ENCODE peak calls at places on chromosomes 12 and 14, in ten cellular contexts. A is testis, H is ovary, F is uterus, G is tibial artery, Y is gastrocnemius medialis, O is ascending aorta, X is brain microvascular endothelial cell, M is right atrium auricular region, E is body of pancreas. B is an unnamed sample. For H3K27me3, the result is how much of the 10 kb centered on the place peaks cover.

GRCh38 chr12:70236990-70237389 is 6.2 kb upstream of the CNOT2 start:
- DNase-seq in A (no peak), H (no peak), F (no peak), G (no peak), Y (no peak), O (no peak), X (no peak), M (no peak), E (no peak), B (no peak)

GRCh38 chr12:73235387-73235786 is 963.2 kb downstream of the TRHDE start:
- DNase-seq in A (no peak), H (no peak), F (no peak), G (no peak), Y (no peak), O (no peak), X (no peak), M (no peak), E (no peak), B (no peak)

GRCh38 chr12:57063991-57064725 is 14.2 kb upstream of the MYO1A start:
- DNase-seq in A (no peak), H (no peak), F (no peak), G (no peak), Y (no peak), O (no peak), X (no peak), M (no peak), E (no peak), B (peak)

GRCh38 chr14:58414845-58415244 is 12.5 kb downstream of the TIMM9 start:
- DNase-seq in A (no peak), H (no peak), F (no peak), G (no peak), Y (no peak), O (no peak), X (no peak), M (no peak), E (no peak), B (no peak)

GRCh38 chr12:24596768-24597388 is 352.0 kb downstream of the BCAT1 start:
- DNase-seq in A (no peak), H (no peak), F (no peak), G (no peak), Y (no peak), O (no peak), X (no peak), M (no peak), E (no peak), B (no peak)

GRCh38 chr14:68088463-68088862 is 268.9 kb downstream of the RAD51B start:
- DNase-seq in A (no peak), H (peak), F (peak), G (no peak), Y (no peak), O (no peak), X (no peak), M (no peak), E (no peak), B (no peak)

GRCh38 chr14:30191639-30192279 is 264.1 kb upstream of the PRKD1 start:
- DNase-seq in A (no peak), H (no peak), F (no peak), G (no peak), Y (no peak), O (no peak), X (no peak), M (no peak), E (no peak), B (no peak)

GRCh38 chr12:71492604-71493003 is 53.0 kb downstream of the LGR5 start:
- DNase-seq in A (no peak), H (no peak), F (no peak), G (no peak), Y (no peak), O (no peak), X (no peak), M (no peak), E (no peak), B (no peak)

GRCh38 chr14:69479696-69480095 is 4.8 kb upstream of the PLEKHD1 start:
- DNase-seq in A (no peak), H (no peak), F (no peak), G (no peak), Y (no peak), O (no peak), X (no peak), M (no peak), E (no peak), B (no peak)

GRCh38 chr12:33226671-33227070 is 212.9 kb downstream of the SYT10 start:
- DNase-seq in A (no peak), H (no peak), F (no peak), G (no peak), Y (no peak), O (no peak), X (no peak), M (no peak), E (no peak), B (no peak)

GRCh38 chr12:54565658-54566552 is 16.5 kb downstream of the PDE1B start:
- DNase-seq in A (no peak), H (no peak), F (no peak), G (no peak), Y (no peak), O (no peak), X (no peak), M (no peak), E (no peak), B (no peak)

GRCh38 chr12:42326466-42327226 is 679 bp downstream of the PPHLN1 start:
- DNase-seq in A (peak), H (no peak), F (no peak), G (no peak), Y (no peak), O (no peak), X (peak), M (no peak), E (peak), B (peak)

GRCh38 chr12:79236920-79237319 is 372.3 kb downstream of the SYT1 start:
- DNase-seq in A (peak), H (no peak), F (no peak), G (no peak), Y (no peak), O (no peak), X (no peak), M (no peak), E (no peak), B (no peak)

GRCh38 chr12:3122841-3123678 is 45.9 kb downstream of the TSPAN9 start:
- DNase-seq in A (no peak), H (no peak), F (peak), G (peak), Y (peak), O (no peak), X (peak), M (peak), E (no peak), B (no peak)

GRCh38 chr12:73210574-73211204 is 938.5 kb downstream of the TRHDE start:
- DNase-seq in A (no peak), H (no peak), F (no peak), G (no peak), Y (no peak), O (no peak), X (no peak), M (no peak), E (no peak), B (no peak)

GRCh38 chr12:47962198-47962597 is 1.2 kb upstream of the TMEM106C start:
- DNase-seq in A (no peak), H (no peak), F (no peak), G (no peak), Y (no peak), O (no peak), X (no peak), M (no peak), E (no peak), B (no peak)

GRCh38 chr12:121925361-121925725 is 7.0 kb downstream of the CFAP251 start:
- DNase-seq in A (no peak), H (no peak), F (no peak), G (no peak), Y (no peak), O (no peak), X (peak), M (no peak), E (no peak), B (no peak)

GRCh38 chr14:90140956-90141316 is 79.1 kb downstream of the KCNK13 start:
- DNase-seq in A (no peak), H (no peak), F (no peak), G (no peak), Y (no peak), O (no peak), X (peak), M (no peak), E (no peak), B (no peak)

GRCh38 chr12:68119724-68120211 is 39.8 kb downstream of the IFNG start:
- DNase-seq in A (no peak), H (no peak), F (no peak), G (no peak), Y (peak), O (no peak), X (no peak), M (no peak), E (no peak), B (peak)

GRCh38 chr14:106185837-106186233 is 659.5 kb downstream of the TMEM121 start:
- DNase-seq in A (no peak), H (no peak), F (no peak), G (no peak), Y (no peak), O (no peak), X (no peak), M (no peak), E (peak), B (no peak)

GRCh38 chr12:120067084-120067869 is 49.3 kb downstream of the RAB35 start:
- DNase-seq in A (no peak), H (no peak), F (no peak), G (no peak), Y (no peak), O (no peak), X (no peak), M (no peak), E (no peak), B (no peak)

GRCh38 chr12:77679701-77680100 is 151.0 kb upstream of the NAV3 start:
- DNase-seq in A (no peak), H (no peak), F (no peak), G (no peak), Y (no peak), O (no peak), X (no peak), M (no peak), E (no peak), B (no peak)

GRCh38 chr12:95599880-95600279 is 48.6 kb upstream of the USP44 start:
- DNase-seq in A (no peak), H (no peak), F (no peak), G (no peak), Y (no peak), O (no peak), X (no peak), M (no peak), E (no peak), B (no peak)

GRCh38 chr12:103975368-103975767 is 9.7 kb downstream of the TDG start:
- DNase-seq in A (no peak), H (no peak), F (no peak), G (no peak), Y (no peak), O (no peak), X (no peak), M (no peak), E (no peak), B (no peak)

GRCh38 chr12:14514946-14515345 is 52.7 kb downstream of the PLBD1 start:
- DNase-seq in A (no peak), H (no peak), F (no peak), G (no peak), Y (no peak), O (no peak), X (no peak), M (no peak), E (no peak), B (no peak)

GRCh38 chr12:20657496-20657895 is 37.6 kb upstream of the SLCO1C1 start:
- DNase-seq in A (no peak), H (no peak), F (no peak), G (no peak), Y (no peak), O (no peak), X (no peak), M (no peak), E (no peak), B (no peak)

GRCh38 chr14:100083706-100084105 is 18.5 kb downstream of the EVL start:
- DNase-seq in A (no peak), H (no peak), F (no peak), G (no peak), Y (no peak), O (no peak), X (no peak), M (no peak), E (no peak), B (no peak)

GRCh38 chr12:52945389-52946232 is 3.3 kb upstream of the KRT18 start:
- DNase-seq in A (peak), H (no peak), F (no peak), G (no peak), Y (no peak), O (no peak), X (peak), M (no peak), E (peak), B (no peak)

GRCh38 chr14:64541261-64541970 is 875 bp downstream of the HSPA2 start:
- DNase-seq in A (peak), H (peak), F (peak), G (no peak), Y (peak), O (no peak), X (no peak), M (no peak), E (peak), B (no peak)

GRCh38 chr14:87522575-87522974 is 470.4 kb downstream of the GALC start:
- DNase-seq in A (no peak), H (no peak), F (no peak), G (no peak), Y (no peak), O (no peak), X (no peak), M (no peak), E (peak), B (no peak)

GRCh38 chr12:10101042-10101579 is 2.3 kb upstream of the CLEC1A start:
- DNase-seq in A (peak), H (peak), F (peak), G (peak), Y (no peak), O (no peak), X (no peak), M (no peak), E (no peak), B (no peak)

GRCh38 chr12:75478395-75478794 is 2.2 kb upstream of the GLIPR1 start:
- DNase-seq in A (no peak), H (no peak), F (no peak), G (no peak), Y (no peak), O (no peak), X (peak), M (no peak), E (no peak), B (no peak)

GRCh38 chr14:34043627-34044372 is 92.9 kb upstream of the EGLN3 start:
- DNase-seq in A (no peak), H (no peak), F (no peak), G (no peak), Y (no peak), O (no peak), X (no peak), M (no peak), E (no peak), B (peak)

GRCh38 chr12:6224550-6224949 is 24.4 kb downstream of the CD9 start:
- DNase-seq in A (no peak), H (no peak), F (peak), G (peak), Y (no peak), O (peak), X (no peak), M (no peak), E (no peak), B (no peak)

GRCh38 chr12:27682534-27682933 is 13.7 kb upstream of the REP15 start:
- DNase-seq in A (no peak), H (no peak), F (no peak), G (no peak), Y (no peak), O (no peak), X (peak), M (no peak), E (no peak), B (no peak)

DNA sequence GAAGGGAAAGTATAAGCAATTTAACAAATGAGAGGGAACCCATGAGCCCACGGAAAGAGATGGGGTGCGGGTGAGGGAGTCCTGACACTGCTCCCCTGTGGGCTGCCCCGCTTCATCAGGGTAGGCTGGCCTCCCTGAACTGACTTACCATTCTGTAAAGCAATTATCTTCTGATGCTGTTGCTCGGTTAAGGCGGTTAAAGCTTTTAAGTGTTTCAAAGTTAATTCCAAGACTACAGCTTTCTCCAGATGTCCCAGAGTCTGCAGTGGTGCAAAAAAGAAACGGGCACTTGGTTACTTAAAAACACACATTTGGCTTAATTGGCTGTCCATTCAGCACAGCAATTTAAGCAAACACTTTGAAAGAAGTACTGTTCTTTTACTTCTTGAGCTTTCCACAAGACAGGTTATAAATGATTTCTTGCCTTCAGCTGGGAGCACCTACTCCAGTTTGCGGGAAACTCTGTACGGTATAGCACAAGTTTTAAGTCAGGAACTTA is 1.3 kb downstream of the BHLHE41 start:
- DNase-seq in A (no peak), H (no peak), F (no peak), G (no peak), Y (no peak), O (no peak), X (no peak), M (no peak), E (no peak), B (no peak)
- H3K4me3 ChIP-seq in A (peak), H (peak), F (peak), G (peak), Y (peak), O (peak), X (peak), M (peak), E (no peak), B (peak)

GRCh38 chr12:100159391-100160104 is 16.9 kb upstream of the BLTP3B start:
- DNase-seq in A (no peak), H (no peak), F (no peak), G (no peak), Y (no peak), O (no peak), X (no peak), M (no peak), E (no peak), B (no peak)

GRCh38 chr12:100166232-100166631 is 23.6 kb upstream of the BLTP3B start:
- DNase-seq in A (no peak), H (no peak), F (no peak), G (no peak), Y (no peak), O (no peak), X (no peak), M (peak), E (no peak), B (no peak)

GRCh38 chr12:100164153-100164704 is 21.6 kb upstream of the BLTP3B start:
- DNase-seq in A (no peak), H (no peak), F (no peak), G (no peak), Y (no peak), O (no peak), X (no peak), M (no peak), E (no peak), B (no peak)

GRCh38 chr12:100165356-100165755 is 22.7 kb upstream of the BLTP3B start:
- DNase-seq in A (no peak), H (no peak), F (no peak), G (no peak), Y (no peak), O (no peak), X (no peak), M (no peak), E (no peak), B (no peak)

GRCh38 chr12:100163416-100164152 is 20.9 kb upstream of the BLTP3B start:
- DNase-seq in A (peak), H (peak), F (peak), G (peak), Y (peak), O (peak), X (peak), M (peak), E (peak), B (peak)
- TF ChIP-seq CTCF in A (no peak), H (no peak), F (no peak), G (peak), Y (no peak), O (peak), X (no peak), M (no peak), E (no peak), B (peak)

GRCh38 chr12:49547090-49547690 is 8.4 kb downstream of the KCNH3 start:
- DNase-seq in A (no peak), H (no peak), F (no peak), G (no peak), Y (no peak), O (no peak), X (no peak), M (no peak), E (no peak), B (no peak)
- H3K27me3 ChIP-seq in A (under half), H (under half), F (under half), G (under half), Y (under half), O (under half), X (under half), M (under half), E (under half), B (under half)

GRCh38 chr12:128918481-128918880 is 65.2 kb downstream of the GLT1D1 start:
- DNase-seq in A (no peak), H (no peak), F (no peak), G (no peak), Y (no peak), O (no peak), X (no peak), M (no peak), E (no peak), B (no peak)

GRCh38 chr12:128916425-128916824 is 63.1 kb downstream of the GLT1D1 start:
- DNase-seq in A (no peak), H (no peak), F (no peak), G (no peak), Y (no peak), O (no peak), X (no peak), M (no peak), E (no peak), B (peak)

GRCh38 chr12:128911861-128912260 is 58.6 kb downstream of the GLT1D1 start:
- DNase-seq in A (no peak), H (no peak), F (no peak), G (no peak), Y (no peak), O (no peak), X (no peak), M (no peak), E (no peak), B (no peak)

GRCh38 chr12:128918910-128919309 is 65.6 kb downstream of the GLT1D1 start:
- DNase-seq in A (no peak), H (no peak), F (no peak), G (no peak), Y (no peak), O (no peak), X (no peak), M (no peak), E (no peak), B (no peak)

GRCh38 chr12:128914908-128915563 is 61.8 kb downstream of the GLT1D1 start:
- DNase-seq in A (no peak), H (no peak), F (no peak), G (no peak), Y (no peak), O (no peak), X (no peak), M (no peak), E (no peak), B (peak)
- H3K4me3 ChIP-seq in A (no peak), H (no peak), F (no peak), G (no peak), Y (no peak), O (no peak), X (no peak), M (no peak), E (no peak), B (no peak)

DNA sequence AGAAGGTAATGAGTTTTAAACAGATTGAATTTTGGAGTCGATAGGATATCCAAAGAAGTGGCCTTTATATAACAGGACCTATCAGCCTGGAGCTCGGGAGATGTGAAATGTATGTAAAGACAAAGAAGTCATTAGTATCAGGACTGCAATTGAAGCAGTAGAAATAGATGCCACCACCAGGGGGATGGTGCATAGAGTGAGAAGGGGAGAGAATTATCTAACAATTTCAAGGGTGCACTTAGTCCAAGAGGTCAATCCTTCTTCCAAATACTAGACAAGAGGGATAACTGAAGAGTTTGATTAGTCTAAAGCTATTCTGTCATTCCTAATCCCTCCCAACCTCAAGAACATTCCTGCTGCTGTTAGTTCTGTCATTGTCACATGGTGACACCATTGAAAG is 127.8 kb downstream of the CFAP54 start:
- DNase-seq in A (no peak), H (no peak), F (no peak), G (no peak), Y (no peak), O (no peak), X (no peak), M (no peak), E (no peak), B (no peak)
- TF ChIP-seq CTCF in A (no peak), H (no peak), F (no peak), G (no peak), Y (no peak), O (no peak), X (peak), M (no peak), E (no peak), B (peak)

DNA sequence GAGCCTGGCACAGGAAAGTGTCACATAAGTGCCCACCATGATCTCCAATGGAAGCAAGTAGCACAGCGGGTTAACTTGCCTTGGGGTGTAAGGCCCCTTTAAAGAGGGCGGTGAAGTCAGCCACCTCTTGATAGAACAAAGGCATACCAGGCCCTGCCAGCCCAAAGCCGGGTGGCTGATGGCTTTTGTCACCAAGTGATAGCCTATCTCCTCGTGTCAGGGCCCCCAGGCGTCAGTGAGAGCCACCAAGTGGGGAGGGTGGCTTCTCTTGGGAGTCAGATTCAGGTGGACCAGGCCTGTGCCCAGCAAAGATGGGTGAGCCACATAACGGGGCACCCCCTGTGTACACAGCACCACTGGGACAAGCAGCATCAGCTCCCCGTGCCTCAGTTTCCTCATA is 8.3 kb upstream of the MYL2 start:
- DNase-seq in A (no peak), H (no peak), F (no peak), G (no peak), Y (no peak), O (no peak), X (no peak), M (no peak), E (no peak), B (no peak)
- H3K27me3 ChIP-seq in A (under half), H (under half), F (under half), G (under half), Y (under half), O (under half), X (under half), M (under half), E (under half), B (under half)

GRCh38 chr12:23236056-23236455 is 611.1 kb downstream of the ETNK1 start:
- DNase-seq in A (no peak), H (no peak), F (no peak), G (no peak), Y (no peak), O (no peak), X (no peak), M (no peak), E (no peak), B (no peak)

GRCh38 chr12:23230899-23231298 is 605.9 kb downstream of the ETNK1 start:
- DNase-seq in A (no peak), H (no peak), F (no peak), G (no peak), Y (no peak), O (no peak), X (no peak), M (no peak), E (no peak), B (no peak)
- H3K4me3 ChIP-seq in A (no peak), H (no peak), F (no peak), G (no peak), Y (no peak), O (no peak), X (no peak), M (no peak), E (no peak), B (no peak)

B was measured in GM06990.